ENCODE peak calls at places on chromosomes 5 and 9, in nine cellular contexts. Z, N, X, G, T, S, A, R and I are unnamed samples.

GRCh38 chr5:119470851-119471451 is 18.7 kb downstream of the HSD17B4 start:
- DNase-seq in Z (peak), N (no peak), X (no peak), G (no peak), T (no peak), S (no peak), A (no peak), R (no peak), I (peak)

GRCh38 chr5:35861718-35862117 is 5.0 kb downstream of the IL7R start:
- DNase-seq in Z (no peak), N (no peak), X (no peak), G (no peak), T (no peak), S (no peak), A (no peak), R (no peak), I (no peak)

GRCh38 chr9:3768286-3768685 is 242.5 kb upstream of the RFX3 start:
- DNase-seq in Z (no peak), N (no peak), X (no peak), G (no peak), T (no peak), S (no peak), A (no peak), R (no peak), I (no peak)

GRCh38 chr5:113546711-113547159 is 33.2 kb downstream of the YTHDC2 start:
- DNase-seq in Z (peak), N (no peak), X (no peak), G (no peak), T (no peak), S (no peak), A (no peak), R (peak), I (no peak)

GRCh38 chr5:122439645-122440044 is 127.6 kb downstream of the SNCAIP start:
- DNase-seq in Z (peak), N (no peak), X (no peak), G (no peak), T (no peak), S (no peak), A (no peak), R (no peak), I (no peak)

GRCh38 chr5:31193591-31194457 is at the start of gene CDH6:
- DNase-seq in Z (peak), N (peak), X (peak), G (no peak), T (no peak), S (no peak), A (peak), R (no peak), I (no peak)

GRCh38 chr9:127445851-127446719 is 5.1 kb downstream of the RPL12 start:
- DNase-seq in Z (peak), N (no peak), X (no peak), G (no peak), T (no peak), S (no peak), A (no peak), R (no peak), I (peak)

GRCh38 chr5:151691706-151692105 is 5.0 kb upstream of the SPARC start:
- DNase-seq in Z (no peak), N (no peak), X (no peak), G (no peak), T (no peak), S (no peak), A (no peak), R (no peak), I (no peak)

GRCh38 chr5:43204958-43205357 is 12.9 kb downstream of the NIM1K start:
- DNase-seq in Z (no peak), N (no peak), X (no peak), G (no peak), T (no peak), S (no peak), A (no peak), R (no peak), I (no peak)

GRCh38 chr5:53425598-53426516 is 54.6 kb upstream of the FST start:
- DNase-seq in Z (no peak), N (no peak), X (no peak), G (no peak), T (peak), S (no peak), A (peak), R (no peak), I (peak)

GRCh38 chr5:67297376-67297775 is 100.8 kb upstream of the CD180 start:
- DNase-seq in Z (no peak), N (no peak), X (no peak), G (no peak), T (no peak), S (no peak), A (no peak), R (no peak), I (no peak)

GRCh38 chr5:127577458-127577857 is 60.0 kb downstream of the PRRC1 start:
- DNase-seq in Z (peak), N (no peak), X (no peak), G (no peak), T (no peak), S (no peak), A (no peak), R (no peak), I (no peak)

GRCh38 chr5:39721394-39721793 is 296.6 kb upstream of the DAB2 start:
- DNase-seq in Z (no peak), N (no peak), X (no peak), G (no peak), T (no peak), S (no peak), A (no peak), R (no peak), I (no peak)

GRCh38 chr9:137365552-137366444 is 57.2 kb downstream of the EXD3 start:
- DNase-seq in Z (no peak), N (no peak), X (no peak), G (no peak), T (no peak), S (no peak), A (no peak), R (no peak), I (no peak)

GRCh38 chr5:75048457-75048953 is 3.9 kb downstream of the GCNT4 start:
- DNase-seq in Z (peak), N (no peak), X (no peak), G (no peak), T (no peak), S (no peak), A (no peak), R (no peak), I (no peak)

GRCh38 chr5:31921852-31922305 is 252.2 kb downstream of the GOLPH3 start:
- DNase-seq in Z (peak), N (no peak), X (no peak), G (no peak), T (no peak), S (no peak), A (peak), R (no peak), I (no peak)

GRCh38 chr5:321233-321725 is at the start of gene AHRR:
- DNase-seq in Z (peak), N (no peak), X (no peak), G (peak), T (peak), S (no peak), A (no peak), R (no peak), I (peak)

GRCh38 chr5:132868754-132869153 is 2.3 kb downstream of the UQCRQ start:
- DNase-seq in Z (no peak), N (no peak), X (no peak), G (no peak), T (no peak), S (no peak), A (no peak), R (no peak), I (no peak)

GRCh38 chr5:169904059-169904458 is 76.2 kb downstream of the INSYN2B start:
- DNase-seq in Z (peak), N (no peak), X (peak), G (no peak), T (no peak), S (no peak), A (no peak), R (no peak), I (no peak)

GRCh38 chr5:62587737-62588136 is 9.1 kb downstream of the LRRC70 start:
- DNase-seq in Z (no peak), N (no peak), X (no peak), G (no peak), T (no peak), S (no peak), A (no peak), R (no peak), I (peak)

GRCh38 chr9:9318959-9319505 is 1293.8 kb downstream of the PTPRD start:
- DNase-seq in Z (no peak), N (no peak), X (no peak), G (no peak), T (no peak), S (no peak), A (no peak), R (no peak), I (no peak)

GRCh38 chr9:91496351-91496750 is 72.7 kb upstream of the NFIL3 start:
- DNase-seq in Z (peak), N (no peak), X (no peak), G (no peak), T (no peak), S (no peak), A (no peak), R (no peak), I (no peak)

GRCh38 chr9:123359546-123359945 is 3.5 kb downstream of the CRB2 start:
- DNase-seq in Z (no peak), N (no peak), X (no peak), G (no peak), T (peak), S (no peak), A (no peak), R (no peak), I (no peak)

GRCh38 chr5:39948867-39949468 is 524.2 kb upstream of the DAB2 start:
- DNase-seq in Z (peak), N (no peak), X (peak), G (peak), T (peak), S (no peak), A (peak), R (no peak), I (peak)

GRCh38 chr5:31854625-31855526 is 215.9 kb downstream of the PDZD2 start:
- DNase-seq in Z (peak), N (peak), X (peak), G (no peak), T (no peak), S (no peak), A (peak), R (peak), I (no peak)

GRCh38 chr5:7420506-7421280 is 24.8 kb downstream of the ADCY2 start:
- DNase-seq in Z (no peak), N (no peak), X (no peak), G (no peak), T (no peak), S (no peak), A (no peak), R (no peak), I (no peak)

GRCh38 chr9:32378993-32379729 is 5.3 kb upstream of the ACO1 start:
- DNase-seq in Z (peak), N (peak), X (peak), G (peak), T (peak), S (no peak), A (no peak), R (no peak), I (peak)

GRCh38 chr5:171596391-171596878 is 177.0 kb downstream of the FGF18 start:
- DNase-seq in Z (peak), N (no peak), X (peak), G (peak), T (no peak), S (peak), A (peak), R (no peak), I (no peak)
- TF ChIP-seq CTCF in Z (no peak), N (no peak), X (no peak), G (no peak), T (no peak), S (peak), A (peak), R (no peak), I (no peak)

GRCh38 chr5:2633992-2634391 is 117.5 kb downstream of the IRX2 start:
- DNase-seq in Z (no peak), N (no peak), X (no peak), G (no peak), T (no peak), S (no peak), A (no peak), R (no peak), I (no peak)

GRCh38 chr5:2629035-2629434 is 122.4 kb downstream of the IRX2 start:
- DNase-seq in Z (no peak), N (no peak), X (no peak), G (no peak), T (no peak), S (no peak), A (no peak), R (no peak), I (no peak)

DNA sequence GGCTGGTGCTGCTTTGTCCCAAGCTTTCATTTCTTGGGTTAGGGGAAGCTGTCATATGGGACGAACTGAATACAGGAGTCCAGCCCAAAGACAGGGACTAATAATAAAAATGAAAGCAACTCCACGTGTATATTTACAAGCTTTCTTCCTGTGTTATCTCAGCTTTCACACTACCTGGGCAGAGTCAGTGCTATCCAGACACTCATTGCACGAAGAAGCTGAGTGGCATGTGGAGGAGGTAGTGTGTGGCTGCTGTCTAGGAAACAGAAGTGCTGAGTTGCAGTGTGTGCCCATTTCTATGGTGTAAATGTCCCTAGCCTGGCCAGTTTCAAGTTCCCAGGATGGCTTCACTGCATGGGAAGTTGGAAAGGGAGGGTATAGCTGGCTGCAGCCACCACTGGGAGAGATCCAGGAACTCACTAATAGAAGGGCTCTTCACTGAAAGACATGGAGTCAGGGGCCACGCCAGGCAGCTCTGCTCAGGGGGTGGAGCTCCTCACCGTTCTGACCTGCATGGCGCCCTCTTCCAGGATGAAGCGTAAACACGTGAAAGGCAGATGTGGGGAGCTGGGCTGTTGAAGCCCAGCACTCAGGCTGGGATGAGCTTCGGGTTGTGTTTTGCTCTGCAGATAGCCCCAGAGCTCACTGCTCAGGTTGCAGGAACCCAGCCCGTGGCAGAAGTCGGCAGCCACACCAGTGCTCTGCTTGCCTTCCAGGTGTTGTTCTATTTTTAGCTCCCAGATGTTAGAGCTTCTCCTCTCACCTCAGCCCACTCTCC is 116.9 kb downstream of the IRX2 start:
- DNase-seq in Z (no peak), N (no peak), X (no peak), G (no peak), T (no peak), S (no peak), A (peak), R (no peak), I (no peak)
- H3K4me3 ChIP-seq in Z (no peak), N (no peak), X (no peak), G (no peak), T (no peak), S (no peak), A (no peak), R (no peak), I (no peak)

GRCh38 chr5:150544606-150545219 is 36.8 kb downstream of the NDST1 start:
- DNase-seq in Z (peak), N (peak), X (peak), G (peak), T (peak), S (no peak), A (peak), R (no peak), I (peak)

GRCh38 chr5:150549735-150550134 is 41.8 kb downstream of the NDST1 start:
- DNase-seq in Z (no peak), N (no peak), X (no peak), G (no peak), T (no peak), S (no peak), A (no peak), R (no peak), I (no peak)

GRCh38 chr5:150542933-150543445 is 35.1 kb downstream of the NDST1 start:
- DNase-seq in Z (no peak), N (no peak), X (no peak), G (no peak), T (peak), S (no peak), A (no peak), R (no peak), I (no peak)

GRCh38 chr5:150545246-150545645 is 37.3 kb downstream of the NDST1 start:
- DNase-seq in Z (no peak), N (no peak), X (no peak), G (no peak), T (no peak), S (no peak), A (no peak), R (no peak), I (no peak)

DNA sequence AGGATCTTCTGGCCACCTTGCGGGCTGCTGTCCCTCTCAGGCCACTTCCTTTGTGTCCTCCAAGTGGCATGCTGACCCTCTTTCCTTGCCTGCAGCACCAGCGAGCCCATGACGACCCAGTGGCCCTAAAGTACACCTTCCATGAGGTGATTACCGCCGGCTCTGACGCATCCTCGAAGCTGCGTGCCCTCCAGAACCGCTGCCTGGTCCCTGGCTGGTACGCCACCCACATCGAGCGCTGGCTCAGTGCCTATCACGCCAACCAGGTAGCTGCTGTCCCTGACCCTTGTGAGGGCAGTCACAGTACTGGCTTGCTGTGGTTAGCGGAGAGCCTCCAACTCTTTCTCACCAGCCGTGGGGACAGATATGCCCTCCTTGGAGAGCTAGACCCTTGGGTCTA is 40.2 kb downstream of the NDST1 start:
- DNase-seq in Z (no peak), N (no peak), X (no peak), G (no peak), T (no peak), S (no peak), A (no peak), R (no peak), I (no peak)
- TF ChIP-seq CTCF in Z (no peak), N (no peak), X (no peak), G (no peak), T (no peak), S (no peak), A (no peak), R (no peak), I (no peak)

DNA sequence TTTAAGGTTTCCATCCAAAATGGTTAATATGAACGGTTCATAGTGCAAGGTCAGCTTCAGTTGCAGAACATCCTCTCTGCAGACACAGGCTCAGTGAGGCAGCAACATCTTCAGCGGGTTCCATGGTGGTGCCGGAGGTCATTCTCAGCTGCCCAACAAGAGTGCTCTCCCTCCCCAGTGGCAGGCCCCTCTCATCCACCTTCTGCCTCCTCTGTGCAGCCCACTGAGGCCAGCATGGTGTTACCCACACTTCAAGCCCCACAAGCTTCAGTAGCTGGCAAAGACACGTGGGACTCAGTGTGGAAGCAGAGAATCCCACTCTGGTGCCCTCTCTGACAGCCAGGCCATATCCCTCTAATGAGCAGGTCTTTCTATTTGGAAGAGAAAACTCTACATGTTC is 4.1 kb upstream of the ARSI start:
- DNase-seq in Z (no peak), N (no peak), X (no peak), G (no peak), T (no peak), S (no peak), A (no peak), R (no peak), I (no peak)
- H3K4me3 ChIP-seq in Z (no peak), N (no peak), X (no peak), G (no peak), T (no peak), S (no peak), A (no peak), R (no peak), I (no peak)

GRCh38 chr5:14256026-14256690 is 113.0 kb downstream of the TRIO start:
- DNase-seq in Z (no peak), N (no peak), X (no peak), G (no peak), T (no peak), S (no peak), A (no peak), R (no peak), I (no peak)
- TF ChIP-seq CTCF in Z (no peak), N (no peak), X (no peak), G (no peak), T (no peak), S (no peak), A (no peak), R (no peak), I (no peak)

GRCh38 chr5:123755587-123756324 is 243.8 kb downstream of the CSNK1G3 start:
- DNase-seq in Z (peak), N (no peak), X (no peak), G (no peak), T (no peak), S (no peak), A (no peak), R (no peak), I (no peak)
- H3K4me3 ChIP-seq in Z (no peak), N (no peak), X (no peak), G (no peak), T (no peak), S (no peak), A (no peak), R (no peak), I (no peak)

GRCh38 chr5:33725846-33726245 is 165.9 kb downstream of the ADAMTS12 start:
- DNase-seq in Z (peak), N (no peak), X (no peak), G (no peak), T (no peak), S (no peak), A (no peak), R (no peak), I (no peak)
- TF ChIP-seq CTCF in Z (no peak), N (no peak), X (no peak), G (no peak), T (no peak), S (no peak), A (no peak), R (no peak), I (no peak)

DNA sequence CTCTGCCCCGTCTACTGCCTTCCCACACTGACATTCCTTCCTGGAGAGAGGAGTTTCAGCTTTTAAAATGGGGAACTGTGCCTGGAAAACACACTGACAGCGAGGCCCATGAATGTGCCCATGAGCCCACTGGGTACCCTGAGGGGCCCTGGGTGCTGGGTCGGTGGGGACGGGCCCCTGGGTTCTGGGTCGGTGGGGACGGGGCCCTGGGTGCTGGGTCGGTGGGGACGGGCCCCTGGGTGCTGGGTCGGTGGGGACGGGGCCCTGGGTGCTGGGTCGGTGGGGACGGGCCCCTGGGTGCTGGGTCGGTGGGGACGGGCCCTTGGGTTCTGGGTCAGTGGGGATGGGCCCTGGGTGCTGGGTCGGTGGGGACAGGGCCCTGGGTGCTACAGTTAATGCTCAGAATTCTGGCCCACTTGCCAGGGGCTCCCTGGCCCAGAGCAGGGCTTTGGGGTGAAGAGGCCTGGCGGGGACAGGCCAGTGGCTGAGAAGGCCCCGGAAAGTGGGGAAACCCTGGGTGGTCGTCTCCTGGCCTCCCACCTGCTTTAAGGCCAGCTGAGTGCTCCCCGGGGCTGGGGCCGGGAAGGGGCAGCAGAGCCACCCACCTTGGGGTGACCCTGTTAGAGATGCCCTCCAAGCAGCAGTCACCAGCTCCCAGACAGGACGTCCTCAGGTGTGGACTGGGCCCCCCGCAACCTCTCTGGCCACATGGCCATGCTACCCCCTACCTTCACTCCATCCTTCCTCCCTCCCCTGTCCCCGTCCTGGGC is 2.5 kb downstream of the GPSM1 start:
- DNase-seq in Z (no peak), N (no peak), X (no peak), G (no peak), T (no peak), S (no peak), A (no peak), R (no peak), I (no peak)
- H3K4me3 ChIP-seq in Z (peak), N (peak), X (no peak), G (no peak), T (no peak), S (no peak), A (no peak), R (peak), I (no peak)